ENCODE peak calls at places on chromosomes 4 and X, in nine cellular contexts. C, A, T, B, V, K, S, G and R are unnamed samples.
A peak's percentile ranks its signal among the peaks of the same experiment; 100 is the strongest.

GRCh38 chr4:146073517-146073916 is 102.0 kb upstream of the LSM6 start:
- DNase-seq in S (no peak), C (no peak), B (no peak), T (no peak), V (no peak), K (no peak), G (no peak), A (no peak), R (no peak)

GRCh38 chrX:111410451-111410850 is 1.5 kb downstream of the DCX start:
- DNase-seq in G (no peak), T (no peak), B (no peak), A (no peak), K (peak; percentile 49), C (no peak), V (no peak), S (no peak), R (peak; percentile 63)

GRCh38 chrX:70508296-70508911 is 63.8 kb downstream of the DLG3 start:
- DNase-seq in T (no peak), B (no peak), A (peak; percentile 8), C (no peak), S (no peak), V (peak; percentile 26), K (no peak), G (peak; percentile 49), R (peak; percentile 87)

GRCh38 chr4:112857461-112857860 is 192.0 kb upstream of the ANK2 start:
- DNase-seq in B (peak; percentile 62), V (peak; percentile 78), A (peak; percentile 80), C (no peak), K (no peak), T (no peak), S (no peak), G (peak; percentile 91), R (no peak)

GRCh38 chrX:71177327-71177726 is 32.7 kb downstream of the NLGN3 start:
- DNase-seq in S (no peak), A (no peak), V (no peak), G (no peak), C (no peak), K (no peak), T (no peak), B (no peak), R (no peak)

GRCh38 chr4:141389649-141390048 is 169.0 kb downstream of the ZNF330 start:
- DNase-seq in S (no peak), V (peak; percentile 76), C (no peak), T (no peak), G (no peak), A (peak; percentile 22), K (no peak), B (no peak), R (no peak)

GRCh38 chr4:25884040-25884788 is 21.4 kb upstream of the SEL1L3 start:
- DNase-seq in A (peak; percentile 92), T (no peak), B (no peak), C (no peak), S (no peak), K (no peak), G (peak; percentile 71), V (peak; percentile 68), R (no peak)

GRCh38 chr4:86660407-86660806 is 66.3 kb downstream of the PTPN13 start:
- DNase-seq in G (no peak), S (no peak), A (no peak), T (no peak), B (no peak), V (no peak), C (no peak), K (no peak), R (no peak)

GRCh38 chr4:140308366-140309123 is 64.9 kb upstream of the SCOC start:
- DNase-seq in C (peak; percentile 74), V (peak; percentile 68), G (peak; percentile 70), S (peak; percentile 74), T (no peak), K (no peak), A (peak; percentile 98), B (no peak), R (no peak)

GRCh38 chr4:111943796-111944203 is 201.5 kb upstream of the FAM241A start:
- DNase-seq in V (peak; percentile 55), A (no peak), K (peak; percentile 8), G (peak; percentile 72), T (no peak), C (no peak), S (no peak), B (peak; percentile 69), R (no peak)

GRCh38 chrX:16451331-16451730 is 198.6 kb upstream of the S100G start:
- DNase-seq in V (no peak), G (no peak), S (no peak), T (no peak), B (no peak), A (peak; percentile 17), K (no peak), C (no peak), R (no peak)

GRCh38 chr4:155999743-156000142 is 46.1 kb upstream of the CTSO start:
- DNase-seq in G (peak; percentile 32), B (peak; percentile 73), S (peak; percentile 42), A (no peak), K (no peak), V (no peak), C (peak; percentile 38), T (no peak), R (peak; percentile 0)

GRCh38 chr4:185573651-185574199 is 38.4 kb upstream of the PDLIM3 start:
- DNase-seq in V (peak; percentile 87), B (peak; percentile 96), S (no peak), G (peak; percentile 81), A (peak; percentile 80), T (no peak), K (no peak), C (no peak), R (no peak)

GRCh38 chrX:51496501-51497291 is at the start of gene NUDT11:
- DNase-seq in G (peak; percentile 69), C (peak; percentile 17), T (peak; percentile 46), B (peak; percentile 88), A (peak; percentile 72), K (peak; percentile 78), S (peak; percentile 71), V (peak; percentile 69), R (peak; percentile 30)

GRCh38 chr4:36242629-36243354 is 1.5 kb downstream of the ARAP2 start:
- DNase-seq in C (no peak), S (no peak), B (no peak), V (no peak), K (no peak), T (no peak), A (no peak), G (peak; percentile 26), R (no peak)

GRCh38 chr4:3485882-3486555 is 22.9 kb downstream of the DOK7 start:
- DNase-seq in V (no peak), T (no peak), K (no peak), S (no peak), G (no peak), B (no peak), C (no peak), A (no peak), R (no peak)

GRCh38 chr4:56649445-56650258 is 31.4 kb downstream of the HOPX start:
- DNase-seq in S (no peak), G (no peak), B (no peak), C (no peak), V (no peak), A (no peak), T (no peak), K (no peak), R (no peak)

GRCh38 chr4:3783691-3784306 is 17.6 kb downstream of the ADRA2C start:
- DNase-seq in S (no peak), B (peak; percentile 77), A (no peak), C (no peak), T (no peak), K (no peak), V (no peak), G (no peak), R (no peak)

GRCh38 chr4:153852501-153852900 is 63.6 kb upstream of the SFRP2 start:
- DNase-seq in B (no peak), S (no peak), T (no peak), V (no peak), G (no peak), K (no peak), C (no peak), A (no peak), R (no peak)

GRCh38 chr4:87129681-87130080 is 90.7 kb downstream of the KLHL8 start:
- DNase-seq in A (no peak), K (no peak), G (no peak), C (no peak), B (no peak), S (no peak), T (no peak), V (no peak), R (no peak)

GRCh38 chr4:183175631-183176232 is 76.7 kb downstream of the WWC2 start:
- DNase-seq in S (no peak), A (peak; percentile 60), T (no peak), B (no peak), C (no peak), V (peak; percentile 74), G (peak; percentile 64), K (no peak), R (no peak)

GRCh38 chr4:84583871-84584373 is 995 bp downstream of the CDS1 start:
- DNase-seq in B (no peak), A (no peak), C (no peak), S (no peak), T (no peak), K (no peak), G (peak; percentile 4), V (no peak), R (no peak)

GRCh38 chr4:55791666-55792065 is 27.9 kb upstream of the EXOC1L start:
- DNase-seq in K (no peak), B (no peak), A (no peak), C (no peak), T (no peak), V (peak; percentile 27), G (peak; percentile 14), S (no peak), R (no peak)

GRCh38 chr4:2545321-2546013 is 9.0 kb downstream of the FAM193A start:
- DNase-seq in G (no peak), C (no peak), S (no peak), T (no peak), V (no peak), B (no peak), K (no peak), A (peak; percentile 13), R (no peak)

GRCh38 chr4:18106620-18107019 is 85.1 kb upstream of the LCORL start:
- DNase-seq in V (no peak), K (peak; percentile 0), B (no peak), T (no peak), S (no peak), C (no peak), A (no peak), G (no peak), R (no peak)

GRCh38 chr4:12116009-12116542 is 687.4 kb upstream of the HS3ST1 start:
- DNase-seq in K (no peak), S (no peak), C (no peak), T (no peak), A (no peak), B (peak; percentile 71), V (no peak), G (no peak), R (no peak)

GRCh38 chr4:54661686-54662085 is 3.9 kb downstream of the KIT start:
- DNase-seq in K (no peak), V (peak; percentile 55), S (no peak), G (peak; percentile 89), A (peak; percentile 92), T (no peak), C (no peak), B (no peak), R (no peak)

GRCh38 chr4:1207603-1208265 is 35.4 kb upstream of the SPON2 start:
- DNase-seq in K (peak; percentile 9), S (peak; percentile 85), T (no peak), B (peak; percentile 48), A (peak; percentile 87), V (peak; percentile 85), C (peak; percentile 76), G (no peak), R (no peak)

GRCh38 chr4:183626168-183626567 is 32.8 kb downstream of the RWDD4 start:
- DNase-seq in C (no peak), K (no peak), B (no peak), A (no peak), S (no peak), V (no peak), G (no peak), T (no peak), R (no peak)

GRCh38 chr4:141541851-141542250 is 94.5 kb upstream of the IL15 start:
- DNase-seq in A (peak; percentile 38), S (no peak), B (no peak), G (no peak), K (no peak), V (peak; percentile 56), C (no peak), T (no peak), R (no peak)

GRCh38 chr4:181140037-181140603 is 1103.1 kb upstream of the TENM3 start:
- DNase-seq in B (no peak), G (no peak), A (no peak), S (no peak), V (no peak), C (no peak), T (no peak), K (peak; percentile 10), R (peak; percentile 24)